ENCODE peak calls at places on chromosome 16, in four cellular contexts. One of them, this sample, is unnamed.

GRCh38 chr16:3058173-3059030 is 7.0 kb upstream of the IL32 start:
- DNase-seq in GM23248: peak; percentile 36
- DNase-seq in prostate gland: peak; percentile 47
- DNase-seq in HEK293T: peak; percentile 58
- DNase-seq in this sample: peak; percentile 73

GRCh38 chr16:84585886-84586285 is 32.0 kb downstream of the COTL1 start:
- DNase-seq in GM23248: no peak
- DNase-seq in prostate gland: no peak
- DNase-seq in HEK293T: peak; percentile 53
- DNase-seq in this sample: peak; percentile 51

GRCh38 chr16:66554021-66554420 is 1.6 kb downstream of the CKLF start:
- DNase-seq in prostate gland: no peak
- DNase-seq in GM23248: no peak
- DNase-seq in HEK293T: no peak
- DNase-seq in this sample: no peak

GRCh38 chr16:3562914-3563480 is 14.2 kb downstream of the NLRC3 start:
- DNase-seq in GM23248: no peak
- DNase-seq in HEK293T: no peak
- DNase-seq in prostate gland: no peak
- DNase-seq in this sample: no peak

GRCh38 chr16:27515874-27516353 is 33.8 kb downstream of the GTF3C1 start:
- DNase-seq in GM23248: peak; percentile 47
- DNase-seq in prostate gland: no peak
- DNase-seq in HEK293T: peak; percentile 77
- DNase-seq in this sample: peak; percentile 42

GRCh38 chr16:4612977-4613635 is 1.6 kb downstream of the UBALD1 start:
- DNase-seq in GM23248: peak; percentile 36
- DNase-seq in prostate gland: no peak
- DNase-seq in HEK293T: no peak
- DNase-seq in this sample: peak; percentile 61

GRCh38 chr16:67255553-67256030 is 6.8 kb downstream of the SLC9A5 start:
- DNase-seq in HEK293T: no peak
- DNase-seq in prostate gland: no peak
- DNase-seq in GM23248: no peak
- DNase-seq in this sample: no peak

GRCh38 chr16:30122621-30123160 is 329 bp downstream of the MAPK3 start:
- DNase-seq in HEK293T: no peak
- DNase-seq in GM23248: peak; percentile 40
- DNase-seq in prostate gland: no peak
- DNase-seq in this sample: no peak

GRCh38 chr16:56331915-56332314 is 93.4 kb downstream of the AMFR start:
- DNase-seq in GM23248: no peak
- DNase-seq in HEK293T: no peak
- DNase-seq in prostate gland: no peak
- DNase-seq in this sample: no peak

GRCh38 chr16:84883301-84883700 is 63.5 kb downstream of the CRISPLD2 start:
- DNase-seq in prostate gland: no peak
- DNase-seq in HEK293T: no peak
- DNase-seq in GM23248: peak; percentile 80
- DNase-seq in this sample: no peak

GRCh38 chr16:67349172-67349571 is 22.6 kb downstream of the LRRC36 start:
- DNase-seq in HEK293T: no peak
- DNase-seq in GM23248: peak; percentile 60
- DNase-seq in prostate gland: no peak
- DNase-seq in this sample: no peak

GRCh38 chr16:76309639-76310335 is 32.6 kb downstream of the CNTNAP4 start:
- DNase-seq in prostate gland: no peak
- DNase-seq in HEK293T: no peak
- DNase-seq in GM23248: no peak
- DNase-seq in this sample: no peak